ENCODE peak calls at places on chromosomes 2 and 18, in seven cellular contexts. G is mucosa of descending colon; M is frontal cortex; H is T-cell; F is stimulated activated CD8-positive, alpha-beta memory T cell treated with anti-CD3 and anti-CD28 coated beads, Interleukin-2, amount 100 ng/mL, for 1 hour; C is glutamatergic neuron; P is nucleus accumbens. W is an unnamed sample.
A peak's percentile ranks its signal among the peaks of the same experiment; 100 is the strongest.

GRCh38 chr2:673615-674318 is 3.4 kb downstream of the TMEM18 start:
- DNase-seq in G (no peak), F (no peak), H (no peak), P (no peak), M (no peak), C (no peak), W (no peak)

GRCh38 chr2:28359222-28360065 is 33.2 kb upstream of the FOSL2 start:
- DNase-seq in M (no peak), P (no peak), F (peak; percentile 75), G (peak; percentile 78), H (peak; percentile 85), C (no peak), W (peak; percentile 79)

GRCh38 chr2:10289891-10290290 is 12.8 kb upstream of the HPCAL1 start:
- DNase-seq in M (no peak), H (no peak), C (no peak), F (no peak), P (no peak), G (no peak), W (no peak)

GRCh38 chr2:41781082-41781481 is 266.7 kb upstream of the PKDCC start:
- DNase-seq in H (no peak), F (no peak), G (no peak), M (no peak), P (no peak), C (no peak), W (no peak)

GRCh38 chr2:73333564-73333963 is 40.2 kb upstream of the EGR4 start:
- DNase-seq in P (no peak), M (no peak), G (no peak), H (no peak), C (no peak), F (no peak), W (no peak)

GRCh38 chr2:37664190-37664751 is 7.2 kb downstream of the CDC42EP3 start:
- DNase-seq in P (no peak), G (no peak), C (no peak), M (no peak), F (no peak), H (no peak), W (no peak)

GRCh38 chr2:109005686-109006204 is 16.7 kb upstream of the EDAR start:
- DNase-seq in M (no peak), C (no peak), H (no peak), F (no peak), G (no peak), P (no peak), W (no peak)

GRCh38 chr2:52765735-52766134 is 1001.9 kb upstream of the CHAC2 start:
- DNase-seq in H (no peak), M (no peak), C (no peak), G (no peak), F (no peak), P (no peak), W (no peak)

GRCh38 chr2:170180031-170180566 is 2.2 kb downstream of the MYO3B start:
- DNase-seq in C (no peak), M (no peak), G (no peak), P (no peak), H (no peak), F (no peak), W (no peak)

GRCh38 chr2:74216642-74217041 is 18.2 kb downstream of the MTHFD2 start:
- DNase-seq in G (no peak), F (no peak), M (no peak), H (no peak), P (no peak), C (no peak), W (no peak)

GRCh38 chr18:77114564-77115391 is 17.8 kb downstream of the MBP start:
- DNase-seq in H (peak; percentile 62), C (no peak), M (peak; percentile 41), P (no peak), G (peak; percentile 86), F (no peak), W (peak; percentile 95)

GRCh38 chr2:55056024-55056521 is 5.8 kb upstream of the RTN4 start:
- DNase-seq in P (no peak), G (no peak), M (no peak), H (no peak), F (no peak), C (peak; percentile 32), W (no peak)

W was measured in lower lobe of right lung.